ENCODE peak calls at places on chromosomes 2 and 18, in five cellular contexts. One of them, this sample, is unnamed.

GRCh38 chr18:70363861-70364260 is 75.0 kb downstream of the SOCS6 start:
- DNase-seq in activated naive CD8-positive, alpha-beta T cell treated with anti-CD3 and anti-CD28 coated beads for 36 hours: no peak
- DNase-seq in NCI-H1105: no peak
- DNase-seq in AG08395: peak
- DNase-seq in EH: peak
- DNase-seq in this sample: no peak

GRCh38 chr2:155266109-155266508 is 567.6 kb downstream of the KCNJ3 start:
- DNase-seq in NCI-H1105: no peak
- DNase-seq in AG08395: no peak
- DNase-seq in EH: no peak
- DNase-seq in activated naive CD8-positive, alpha-beta T cell treated with anti-CD3 and anti-CD28 coated beads for 36 hours: no peak
- DNase-seq in this sample: no peak

GRCh38 chr2:119475857-119476244 is 44.2 kb downstream of the TMEM37 start:
- DNase-seq in AG08395: no peak
- DNase-seq in NCI-H1105: no peak
- DNase-seq in EH: no peak
- DNase-seq in activated naive CD8-positive, alpha-beta T cell treated with anti-CD3 and anti-CD28 coated beads for 36 hours: no peak
- DNase-seq in this sample: no peak

GRCh38 chr2:82795446-82795845 is 1663.6 kb downstream of the SUCLG1 start:
- DNase-seq in activated naive CD8-positive, alpha-beta T cell treated with anti-CD3 and anti-CD28 coated beads for 36 hours: no peak
- DNase-seq in AG08395: peak
- DNase-seq in EH: peak
- DNase-seq in NCI-H1105: no peak
- DNase-seq in this sample: peak

GRCh38 chr18:54239091-54239490 is 14.6 kb upstream of the MBD2 start:
- DNase-seq in AG08395: no peak
- DNase-seq in EH: no peak
- DNase-seq in NCI-H1105: no peak
- DNase-seq in activated naive CD8-positive, alpha-beta T cell treated with anti-CD3 and anti-CD28 coated beads for 36 hours: no peak
- DNase-seq in this sample: no peak

GRCh38 chr18:32911660-32912284 is 138.9 kb upstream of the KLHL14 start:
- DNase-seq in NCI-H1105: no peak
- DNase-seq in EH: no peak
- DNase-seq in AG08395: peak
- DNase-seq in activated naive CD8-positive, alpha-beta T cell treated with anti-CD3 and anti-CD28 coated beads for 36 hours: no peak
- DNase-seq in this sample: no peak

GRCh38 chr18:39753178-39753577 is 2187.6 kb upstream of the CELF4 start:
- DNase-seq in activated naive CD8-positive, alpha-beta T cell treated with anti-CD3 and anti-CD28 coated beads for 36 hours: no peak
- DNase-seq in AG08395: no peak
- DNase-seq in EH: no peak
- DNase-seq in NCI-H1105: no peak
- DNase-seq in this sample: no peak

GRCh38 chr18:42045346-42045745 is 90.3 kb downstream of the PIK3C3 start:
- DNase-seq in AG08395: peak
- DNase-seq in EH: no peak
- DNase-seq in activated naive CD8-positive, alpha-beta T cell treated with anti-CD3 and anti-CD28 coated beads for 36 hours: no peak
- DNase-seq in NCI-H1105: no peak
- DNase-seq in this sample: no peak

GRCh38 chr18:37533647-37534565 is 31.7 kb downstream of the CELF4 start:
- DNase-seq in AG08395: no peak
- DNase-seq in activated naive CD8-positive, alpha-beta T cell treated with anti-CD3 and anti-CD28 coated beads for 36 hours: no peak
- DNase-seq in NCI-H1105: no peak
- DNase-seq in EH: no peak
- DNase-seq in this sample: no peak

GRCh38 chr18:59536181-59536580 is 161.0 kb downstream of the CCBE1 start:
- DNase-seq in activated naive CD8-positive, alpha-beta T cell treated with anti-CD3 and anti-CD28 coated beads for 36 hours: no peak
- DNase-seq in NCI-H1105: no peak
- DNase-seq in AG08395: peak
- DNase-seq in EH: peak
- DNase-seq in this sample: no peak

GRCh38 chr2:127646487-127647241 is 711 bp downstream of the GPR17 start:
- DNase-seq in EH: no peak
- DNase-seq in AG08395: no peak
- DNase-seq in activated naive CD8-positive, alpha-beta T cell treated with anti-CD3 and anti-CD28 coated beads for 36 hours: no peak
- DNase-seq in NCI-H1105: no peak
- DNase-seq in this sample: peak

GRCh38 chr2:207844648-207845047 is 74.9 kb upstream of the FZD5 start:
- DNase-seq in EH: no peak
- DNase-seq in NCI-H1105: no peak
- DNase-seq in activated naive CD8-positive, alpha-beta T cell treated with anti-CD3 and anti-CD28 coated beads for 36 hours: no peak
- DNase-seq in AG08395: no peak
- DNase-seq in this sample: no peak

GRCh38 chr18:79527656-79528055 is 131.9 kb downstream of the NFATC1 start:
- DNase-seq in activated naive CD8-positive, alpha-beta T cell treated with anti-CD3 and anti-CD28 coated beads for 36 hours: no peak
- DNase-seq in NCI-H1105: no peak
- DNase-seq in EH: no peak
- DNase-seq in AG08395: no peak
- DNase-seq in this sample: no peak

GRCh38 chr2:145623136-145623535 is 1103.2 kb upstream of the ZEB2 start:
- DNase-seq in EH: peak
- DNase-seq in AG08395: peak
- DNase-seq in NCI-H1105: no peak
- DNase-seq in activated naive CD8-positive, alpha-beta T cell treated with anti-CD3 and anti-CD28 coated beads for 36 hours: no peak
- DNase-seq in this sample: no peak

GRCh38 chr2:23602113-23602512 is 217.1 kb downstream of the KLHL29 start:
- DNase-seq in NCI-H1105: no peak
- DNase-seq in activated naive CD8-positive, alpha-beta T cell treated with anti-CD3 and anti-CD28 coated beads for 36 hours: no peak
- DNase-seq in AG08395: peak
- DNase-seq in EH: peak
- DNase-seq in this sample: no peak

GRCh38 chr2:216430811-216431210 is 18.5 kb downstream of the SMARCAL1 start:
- DNase-seq in EH: no peak
- DNase-seq in AG08395: no peak
- DNase-seq in activated naive CD8-positive, alpha-beta T cell treated with anti-CD3 and anti-CD28 coated beads for 36 hours: no peak
- DNase-seq in NCI-H1105: no peak
- DNase-seq in this sample: no peak